ENCODE peak calls at places on chromosomes 5 and 9, in five cellular contexts. V is endodermal cell, S is adrenal gland, R is BJ, X is PC-3. E is an unnamed sample.

GRCh38 chr9:37415011-37415719 is 7.3 kb upstream of the GRHPR start:
- DNase-seq in V (peak), S (peak), R (no peak), X (peak), E (no peak)

GRCh38 chr9:99143661-99144060 is 38.7 kb downstream of the TGFBR1 start:
- DNase-seq in V (no peak), S (no peak), R (no peak), X (peak), E (no peak)

GRCh38 chr9:108056805-108057386 is 567.3 kb upstream of the KLF4 start:
- DNase-seq in V (no peak), S (no peak), R (peak), X (peak), E (no peak)

GRCh38 chr9:136335296-136336155 is 8.2 kb downstream of the GPSM1 start:
- DNase-seq in V (no peak), S (no peak), R (no peak), X (no peak), E (no peak)

GRCh38 chr9:111298831-111299603 is 31.0 kb downstream of the OR2K2 start:
- DNase-seq in V (no peak), S (no peak), R (peak), X (peak), E (peak)

GRCh38 chr5:142087920-142088679 is 20.5 kb upstream of the NDFIP1 start:
- DNase-seq in V (peak), S (no peak), R (no peak), X (no peak), E (no peak)

GRCh38 chr5:27868292-27868691 is 829.9 kb upstream of the CDH9 start:
- DNase-seq in V (no peak), S (no peak), R (no peak), X (no peak), E (no peak)

GRCh38 chr9:124390812-124391658 is 24.2 kb downstream of the PSMB7 start:
- DNase-seq in V (no peak), S (no peak), R (no peak), X (peak), E (no peak)

GRCh38 chr9:19666575-19666974 is 122.3 kb downstream of the SLC24A2 start:
- DNase-seq in V (no peak), S (no peak), R (no peak), X (no peak), E (no peak)

GRCh38 chr9:91733006-91733624 is 216.9 kb downstream of the ROR2 start:
- DNase-seq in V (no peak), S (no peak), R (no peak), X (no peak), E (no peak)

GRCh38 chr5:154209591-154210081 is 19.1 kb downstream of the GALNT10 start:
- DNase-seq in V (no peak), S (no peak), R (no peak), X (no peak), E (no peak)

GRCh38 chr9:77909306-77909705 is 122.3 kb downstream of the GNAQ start:
- DNase-seq in V (no peak), S (no peak), R (no peak), X (no peak), E (no peak)

GRCh38 chr5:142644640-142645361 is 41.1 kb downstream of the FGF1 start:
- DNase-seq in V (no peak), S (no peak), R (peak), X (peak), E (peak)

GRCh38 chr9:70413427-70413797 is 1.0 kb downstream of the KLF9 start:
- DNase-seq in V (no peak), S (no peak), R (no peak), X (no peak), E (no peak)

GRCh38 chr5:120463991-120464626 is at the start of gene PRR16:
- DNase-seq in V (peak), S (peak), R (no peak), X (peak), E (no peak)

GRCh38 chr5:176319827-176320554 is 41.6 kb downstream of the KIAA1191 start:
- DNase-seq in V (no peak), S (no peak), R (no peak), X (peak), E (no peak)

GRCh38 chr5:1255081-1255561 is 29.9 kb downstream of the SLC6A18 start:
- DNase-seq in V (no peak), S (no peak), R (no peak), X (no peak), E (no peak)

GRCh38 chr9:121528642-121529041 is 29.0 kb upstream of the GGTA1 start:
- DNase-seq in V (no peak), S (no peak), R (no peak), X (no peak), E (no peak)

GRCh38 chr9:130139251-130139650 is 33.0 kb upstream of the NCS1 start:
- DNase-seq in V (peak), S (no peak), R (no peak), X (no peak), E (no peak)

GRCh38 chr9:93193373-93193725 is 9.4 kb downstream of the WNK2 start:
- DNase-seq in V (no peak), S (no peak), R (no peak), X (no peak), E (no peak)

GRCh38 chr9:122219856-122220672 is 8.7 kb downstream of the LHX6 start:
- DNase-seq in V (peak), S (no peak), R (no peak), X (no peak), E (no peak)

GRCh38 chr9:79061766-79062165 is 510.0 kb upstream of the TLE4 start:
- DNase-seq in V (no peak), S (no peak), R (no peak), X (no peak), E (no peak)

GRCh38 chr5:122458278-122458872 is 146.3 kb downstream of the SNCAIP start:
- DNase-seq in V (peak), S (no peak), R (no peak), X (peak), E (no peak)

GRCh38 chr9:118290116-118290515 is 585.9 kb downstream of the TLR4 start:
- DNase-seq in V (no peak), S (no peak), R (no peak), X (no peak), E (no peak)

GRCh38 chr5:95583992-95584391 is 29.1 kb downstream of the ARSK start:
- DNase-seq in V (no peak), S (no peak), R (no peak), X (no peak), E (no peak)

GRCh38 chr5:125257997-125258396 is 511.6 kb upstream of the ZNF608 start:
- DNase-seq in V (no peak), S (no peak), R (no peak), X (no peak), E (no peak)

GRCh38 chr5:11269515-11269914 is 508.5 kb upstream of the DAP start:
- DNase-seq in V (no peak), S (no peak), R (no peak), X (no peak), E (no peak)

GRCh38 chr5:121292664-121293063 is 559.0 kb upstream of the FTMT start:
- DNase-seq in V (no peak), S (no peak), R (no peak), X (no peak), E (no peak)

GRCh38 chr5:108260105-108260857 is 121.6 kb downstream of the FBXL17 start:
- DNase-seq in V (peak), S (peak), R (peak), X (peak), E (peak)

GRCh38 chr9:108691614-108692013 is 164.2 kb downstream of the ACTL7B start:
- DNase-seq in V (peak), S (no peak), R (no peak), X (peak), E (no peak)

GRCh38 chr9:22216730-22217160 is 207.6 kb upstream of the CDKN2B start:
- DNase-seq in V (no peak), S (no peak), R (peak), X (peak), E (no peak)

GRCh38 chr5:36874465-36874864 is 2.1 kb upstream of the NIPBL start:
- DNase-seq in V (peak), S (no peak), R (no peak), X (no peak), E (no peak)

GRCh38 chr5:176542596-176543427 is 5.6 kb upstream of the RNF44 start:
- DNase-seq in V (peak), S (peak), R (no peak), X (peak), E (no peak)

GRCh38 chr5:109561447-109561846 is 128.3 kb upstream of the MAN2A1 start:
- DNase-seq in V (no peak), S (no peak), R (no peak), X (no peak), E (no peak)

GRCh38 chr5:117058740-117059139 is 484.1 kb upstream of the SEMA6A start:
- DNase-seq in V (no peak), S (no peak), R (no peak), X (no peak), E (no peak)

GRCh38 chr5:16461782-16462181 is 3.8 kb downstream of the ZNF622 start:
- DNase-seq in V (no peak), S (no peak), R (peak), X (peak), E (peak)

GRCh38 chr5:52359261-52359660 is 428.5 kb upstream of the ITGA1 start:
- DNase-seq in V (no peak), S (no peak), R (no peak), X (no peak), E (no peak)

GRCh38 chr5:136028090-136028489 is 698 bp upstream of the TGFBI start:
- DNase-seq in V (peak), S (no peak), R (no peak), X (no peak), E (no peak)

GRCh38 chr5:136027316-136027715 is 1.5 kb upstream of the TGFBI start:
- DNase-seq in V (no peak), S (no peak), R (no peak), X (no peak), E (no peak)

GRCh38 chr5:136030956-136031611 is 2.3 kb downstream of the TGFBI start:
- DNase-seq in V (peak), S (no peak), R (no peak), X (no peak), E (no peak)

GRCh38 chr5:136030252-136030651 is 1.5 kb downstream of the TGFBI start:
- DNase-seq in V (peak), S (no peak), R (no peak), X (no peak), E (no peak)

DNA sequence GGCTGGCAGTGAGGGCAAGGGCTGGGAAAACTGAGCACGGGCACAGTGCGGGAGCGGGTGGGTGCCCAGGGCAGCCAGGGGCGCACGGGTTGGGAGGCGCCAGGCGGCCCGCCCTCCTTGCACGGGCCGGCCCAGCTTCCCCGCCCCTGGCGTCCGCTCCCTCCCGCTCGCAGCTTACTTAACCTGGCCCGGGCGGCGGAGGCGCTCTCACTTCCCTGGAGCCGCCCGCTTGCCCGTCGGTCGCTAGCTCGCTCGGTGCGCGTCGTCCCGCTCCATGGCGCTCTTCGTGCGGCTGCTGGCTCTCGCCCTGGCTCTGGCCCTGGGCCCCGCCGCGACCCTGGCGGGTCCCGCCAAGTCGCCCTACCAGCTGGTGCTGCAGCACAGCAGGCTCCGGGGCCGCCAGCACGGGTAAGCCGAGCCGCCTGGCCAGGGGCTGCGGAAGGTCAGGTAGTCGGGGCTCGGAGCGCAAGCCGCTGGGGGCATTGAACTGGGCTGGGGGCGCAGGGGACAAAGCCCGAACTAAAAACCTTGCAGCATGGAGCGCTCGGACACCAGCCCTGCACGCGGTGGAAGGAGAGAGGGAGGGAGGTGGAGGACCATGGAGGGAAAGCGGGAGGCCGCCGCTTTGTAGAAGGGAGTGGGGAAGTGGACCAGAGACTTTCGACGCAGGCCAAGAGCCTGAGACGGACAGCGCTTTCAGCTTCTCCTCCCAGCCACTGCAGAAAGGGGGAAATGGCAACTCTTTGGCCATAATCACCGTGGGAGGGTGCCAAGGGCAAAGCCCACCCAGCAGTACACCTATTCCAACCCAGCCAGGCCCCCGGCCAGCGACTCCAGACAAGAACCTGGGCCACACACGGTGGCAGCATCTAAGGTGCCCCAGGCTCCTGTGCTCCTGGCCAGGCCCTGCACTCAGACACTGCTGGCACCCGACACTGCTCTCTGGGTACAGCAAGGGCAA is at the start of gene TGFBI:
- DNase-seq in V (peak), S (peak), R (no peak), X (peak), E (no peak)
- H3K4me3 ChIP-seq in V (peak), S (no peak), R (peak), X (peak), E (peak)

DNA sequence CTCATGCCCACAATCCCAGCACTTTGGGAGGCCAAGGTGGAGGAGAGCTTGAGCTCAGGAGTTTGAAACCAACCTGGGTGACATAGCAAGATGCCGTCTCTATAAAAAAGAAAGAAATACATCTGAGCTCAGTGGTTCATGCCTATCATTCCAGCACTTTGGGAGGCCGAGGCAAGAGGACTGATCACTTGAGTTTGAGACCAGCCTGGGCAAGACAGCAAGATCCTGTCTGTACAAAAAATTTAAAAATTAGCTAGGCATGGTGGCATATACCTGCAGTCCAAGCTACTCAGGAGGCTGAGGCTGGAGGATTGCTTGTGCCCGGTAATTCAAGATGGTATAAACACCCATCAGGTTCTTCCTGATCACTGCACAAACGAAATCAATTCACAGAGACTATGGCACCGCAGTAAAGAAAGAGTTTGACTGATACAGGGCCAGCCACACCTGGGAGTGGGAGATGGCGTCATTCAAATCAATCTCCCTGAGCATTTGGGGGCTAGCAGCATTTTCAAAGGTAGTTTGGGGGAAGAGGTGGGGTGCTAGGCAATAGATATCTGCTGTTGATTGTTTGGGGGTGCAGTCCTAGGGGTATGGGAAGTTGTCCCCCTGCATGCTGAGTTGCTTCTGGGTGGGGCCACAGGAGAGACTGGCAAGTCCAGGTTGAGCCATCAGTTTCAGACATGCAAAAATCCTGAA is 169.2 kb downstream of the TTC39B start:
- DNase-seq in V (peak), S (no peak), R (no peak), X (no peak), E (no peak)
- TF ChIP-seq CTCF in V (no peak), S (no peak), R (no peak), X (no peak), E (no peak)

GRCh38 chr5:140111859-140112551 is 1.9 kb upstream of the PURA start:
- DNase-seq in V (peak), S (no peak), R (no peak), X (no peak), E (no peak)
- H3K4me3 ChIP-seq in V (no peak), S (no peak), R (no peak), X (no peak), E (peak)

DNA sequence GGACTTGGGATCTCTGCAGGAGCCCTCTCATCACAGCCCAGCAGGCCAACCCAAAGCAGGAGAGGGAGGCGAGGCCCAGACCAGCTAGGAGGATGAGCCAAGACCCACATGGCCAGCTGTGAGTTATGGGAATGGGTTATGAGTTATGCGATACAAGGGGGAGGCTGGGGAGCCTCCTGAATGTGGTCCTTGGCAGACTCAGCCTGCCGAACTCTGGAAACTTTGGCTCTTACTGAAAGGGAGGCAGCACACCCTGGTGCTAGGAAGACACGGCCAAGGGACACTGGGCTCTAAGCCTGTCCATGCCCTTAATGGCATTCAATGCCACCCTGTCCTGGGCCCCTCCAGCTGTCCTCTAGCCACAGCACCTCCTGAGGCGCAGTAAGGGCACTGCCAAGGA is 7.7 kb upstream of the VAV2 start:
- DNase-seq in V (no peak), S (no peak), R (no peak), X (no peak), E (no peak)
- TF ChIP-seq CTCF in V (no peak), S (no peak), R (no peak), X (no peak), E (no peak)